ENCODE peak calls at places on chromosomes 13 and 19, in seven cellular contexts. D is activated CD8-positive, alpha-beta T cell treated with anti-CD3 and anti-CD28 coated beads, Interleukin-2, amount 10 ng/mL, durations not matched to agents 7 days and 5 days; L is PC-3; V is psoas muscle; T is naive thymus-derived CD8-positive, alpha-beta T cell; O is right cardiac atrium; N is A549. Z is an unnamed sample.

GRCh38 chr13:112709825-112710783 is 20.3 kb downstream of the ATP11A start:
- ATAC-seq in D (no peak), L (no peak), V (no peak), T (no peak), O (no peak), N (no peak), Z (no peak)

GRCh38 chr19:49106648-49107135 is 7.5 kb upstream of the LIN7B start:
- ATAC-seq in D (peak; percentile 79), L (peak; percentile 53), V (peak; percentile 71), T (peak; percentile 80), O (peak; percentile 25), N (peak; percentile 63), Z (no peak)

GRCh38 chr13:21670883-21671792 is at the start of gene FGF9:
- ATAC-seq in D (peak; percentile 82), L (peak; percentile 90), V (peak; percentile 89), T (peak; percentile 70), O (peak; percentile 93), N (peak; percentile 80), Z (peak; percentile 86)

GRCh38 chr13:84418041-84418440 is 535.8 kb upstream of the SLITRK1 start:
- ATAC-seq in D (no peak), L (no peak), V (no peak), T (no peak), O (no peak), N (no peak), Z (no peak)

GRCh38 chr19:15671891-15672579 is 852 bp upstream of the CYP4F12 start:
- ATAC-seq in D (no peak), L (no peak), V (no peak), T (no peak), O (no peak), N (peak; percentile 5), Z (no peak)

GRCh38 chr13:49456156-49456555 is 12.1 kb downstream of the SETDB2 start:
- ATAC-seq in D (no peak), L (no peak), V (no peak), T (no peak), O (no peak), N (no peak), Z (no peak)

GRCh38 chr19:49468746-49469447 is 5.1 kb upstream of the FLT3LG start:
- ATAC-seq in D (peak; percentile 80), L (peak; percentile 75), V (peak; percentile 52), T (peak; percentile 74), O (peak; percentile 94), N (peak; percentile 30), Z (peak; percentile 93)

GRCh38 chr13:50485979-50486935 is 357.2 kb downstream of the DLEU7 start:
- ATAC-seq in D (no peak), L (no peak), V (peak; percentile 93), T (no peak), O (peak; percentile 52), N (no peak), Z (no peak)

GRCh38 chr13:34547929-34548328 is 394.1 kb upstream of the NBEA start:
- ATAC-seq in D (no peak), L (no peak), V (no peak), T (no peak), O (no peak), N (no peak), Z (no peak)

GRCh38 chr19:11041966-11042627 is 47.2 kb upstream of the LDLR start:
- ATAC-seq in D (no peak), L (peak; percentile 94), V (no peak), T (no peak), O (peak; percentile 26), N (no peak), Z (no peak)

Z was measured in gastroesophageal sphincter.